ENCODE peak calls at places on chromosomes 5 and 9, in nine cellular contexts. One of them, this sample, is unnamed.

GRCh38 chr5:93681432-93681831 is 60.0 kb downstream of the POU5F2 start:
- DNase-seq in stomach: no peak
- DNase-seq in transverse colon: no peak
- DNase-seq in ovary: no peak
- DNase-seq in uterus: no peak
- DNase-seq in A549: no peak
- DNase-seq in IMR-90: no peak
- DNase-seq in sigmoid colon: no peak
- DNase-seq in tibial nerve: no peak
- DNase-seq in this sample: no peak

GRCh38 chr5:148910216-148910615 is 83.8 kb downstream of the ADRB2 start:
- DNase-seq in stomach: no peak
- DNase-seq in transverse colon: no peak
- DNase-seq in ovary: no peak
- DNase-seq in uterus: no peak
- DNase-seq in A549: no peak
- DNase-seq in IMR-90: no peak
- DNase-seq in sigmoid colon: no peak
- DNase-seq in tibial nerve: no peak
- DNase-seq in this sample: no peak

GRCh38 chr9:89606567-89607311 is 1.9 kb downstream of the GADD45G start:
- DNase-seq in stomach: peak; percentile 78
- DNase-seq in transverse colon: peak; percentile 70
- DNase-seq in ovary: peak; percentile 44
- DNase-seq in uterus: peak; percentile 62
- DNase-seq in A549: no peak
- DNase-seq in IMR-90: peak; percentile 28
- DNase-seq in sigmoid colon: no peak
- DNase-seq in tibial nerve: no peak
- DNase-seq in this sample: peak; percentile 87

GRCh38 chr5:122705876-122706275 is 69.0 kb upstream of the SNX2 start:
- DNase-seq in stomach: no peak
- DNase-seq in transverse colon: no peak
- DNase-seq in ovary: no peak
- DNase-seq in uterus: no peak
- DNase-seq in A549: no peak
- DNase-seq in IMR-90: no peak
- DNase-seq in sigmoid colon: no peak
- DNase-seq in tibial nerve: no peak
- DNase-seq in this sample: no peak

GRCh38 chr5:128349044-128349629 is 188.9 kb downstream of the FBN2 start:
- DNase-seq in stomach: peak; percentile 28
- DNase-seq in transverse colon: peak; percentile 66
- DNase-seq in ovary: no peak
- DNase-seq in uterus: no peak
- DNase-seq in A549: no peak
- DNase-seq in IMR-90: peak; percentile 10
- DNase-seq in sigmoid colon: no peak
- DNase-seq in tibial nerve: no peak
- DNase-seq in this sample: peak; percentile 22

GRCh38 chr9:135334953-135335460 is 144.6 kb upstream of the PPP1R26 start:
- DNase-seq in stomach: no peak
- DNase-seq in transverse colon: no peak
- DNase-seq in ovary: no peak
- DNase-seq in uterus: no peak
- DNase-seq in A549: no peak
- DNase-seq in IMR-90: no peak
- DNase-seq in sigmoid colon: no peak
- DNase-seq in tibial nerve: no peak
- DNase-seq in this sample: no peak

GRCh38 chr5:3600106-3600997 is 4.7 kb downstream of the IRX1 start:
- DNase-seq in stomach: no peak
- DNase-seq in transverse colon: no peak
- DNase-seq in ovary: no peak
- DNase-seq in uterus: no peak
- DNase-seq in A549: no peak
- DNase-seq in IMR-90: no peak
- DNase-seq in sigmoid colon: no peak
- DNase-seq in tibial nerve: no peak
- DNase-seq in this sample: no peak

GRCh38 chr9:136474974-136475865 is 7.6 kb downstream of the SEC16A start:
- DNase-seq in stomach: no peak
- DNase-seq in transverse colon: no peak
- DNase-seq in ovary: no peak
- DNase-seq in uterus: no peak
- DNase-seq in A549: no peak
- DNase-seq in IMR-90: no peak
- DNase-seq in sigmoid colon: no peak
- DNase-seq in tibial nerve: no peak
- DNase-seq in this sample: no peak

GRCh38 chr5:122237906-122238305 is 74.1 kb upstream of the SNCAIP start:
- DNase-seq in stomach: no peak
- DNase-seq in transverse colon: no peak
- DNase-seq in ovary: no peak
- DNase-seq in uterus: no peak
- DNase-seq in A549: no peak
- DNase-seq in IMR-90: no peak
- DNase-seq in sigmoid colon: no peak
- DNase-seq in tibial nerve: no peak
- DNase-seq in this sample: no peak

GRCh38 chr5:161660806-161661205 is 24.7 kb upstream of the GABRA6 start:
- DNase-seq in stomach: no peak
- DNase-seq in transverse colon: no peak
- DNase-seq in ovary: no peak
- DNase-seq in uterus: no peak
- DNase-seq in A549: no peak
- DNase-seq in IMR-90: no peak
- DNase-seq in sigmoid colon: peak; percentile 50
- DNase-seq in tibial nerve: no peak
- DNase-seq in this sample: no peak

GRCh38 chr5:153520952-153521351 is 30.5 kb downstream of the GRIA1 start:
- DNase-seq in stomach: no peak
- DNase-seq in transverse colon: no peak
- DNase-seq in ovary: no peak
- DNase-seq in uterus: no peak
- DNase-seq in A549: no peak
- DNase-seq in IMR-90: peak; percentile 40
- DNase-seq in sigmoid colon: no peak
- DNase-seq in tibial nerve: no peak
- DNase-seq in this sample: no peak

GRCh38 chr5:168793844-168794837 is 215.0 kb upstream of the PANK3 start:
- DNase-seq in stomach: no peak
- DNase-seq in transverse colon: no peak
- DNase-seq in ovary: peak; percentile 63
- DNase-seq in uterus: peak; percentile 37
- DNase-seq in A549: peak; percentile 9
- DNase-seq in IMR-90: peak; percentile 23
- DNase-seq in sigmoid colon: peak; percentile 76
- DNase-seq in tibial nerve: no peak
- DNase-seq in this sample: peak; percentile 66

GRCh38 chr9:98501776-98502175 is 207.0 kb downstream of the GABBR2 start:
- DNase-seq in stomach: no peak
- DNase-seq in transverse colon: no peak
- DNase-seq in ovary: no peak
- DNase-seq in uterus: no peak
- DNase-seq in A549: no peak
- DNase-seq in IMR-90: no peak
- DNase-seq in sigmoid colon: no peak
- DNase-seq in tibial nerve: no peak
- DNase-seq in this sample: no peak

GRCh38 chr5:168585119-168585912 is 6.1 kb upstream of the PANK3 start:
- DNase-seq in stomach: no peak
- DNase-seq in transverse colon: no peak
- DNase-seq in ovary: no peak
- DNase-seq in uterus: no peak
- DNase-seq in A549: no peak
- DNase-seq in IMR-90: no peak
- DNase-seq in sigmoid colon: no peak
- DNase-seq in tibial nerve: no peak
- DNase-seq in this sample: no peak

GRCh38 chr5:119336262-119336661 is 19.6 kb upstream of the TNFAIP8 start:
- DNase-seq in stomach: no peak
- DNase-seq in transverse colon: no peak
- DNase-seq in ovary: no peak
- DNase-seq in uterus: no peak
- DNase-seq in A549: no peak
- DNase-seq in IMR-90: no peak
- DNase-seq in sigmoid colon: no peak
- DNase-seq in tibial nerve: no peak
- DNase-seq in this sample: no peak

GRCh38 chr9:115211413-115212204 is 93.7 kb upstream of the TNC start:
- DNase-seq in stomach: no peak
- DNase-seq in transverse colon: no peak
- DNase-seq in ovary: no peak
- DNase-seq in uterus: no peak
- DNase-seq in A549: no peak
- DNase-seq in IMR-90: peak; percentile 62
- DNase-seq in sigmoid colon: no peak
- DNase-seq in tibial nerve: no peak
- DNase-seq in this sample: no peak

GRCh38 chr9:9942764-9943424 is 669.9 kb downstream of the PTPRD start:
- DNase-seq in stomach: peak; percentile 58
- DNase-seq in transverse colon: peak; percentile 50
- DNase-seq in ovary: peak; percentile 31
- DNase-seq in uterus: no peak
- DNase-seq in A549: peak; percentile 18
- DNase-seq in IMR-90: peak; percentile 42
- DNase-seq in sigmoid colon: no peak
- DNase-seq in tibial nerve: peak; percentile 45
- DNase-seq in this sample: peak; percentile 20

GRCh38 chr5:180825768-180826525 is 23.3 kb upstream of the MGAT1 start:
- DNase-seq in stomach: peak; percentile 88
- DNase-seq in transverse colon: peak; percentile 65
- DNase-seq in ovary: no peak
- DNase-seq in uterus: no peak
- DNase-seq in A549: no peak
- DNase-seq in IMR-90: peak; percentile 85
- DNase-seq in sigmoid colon: peak; percentile 74
- DNase-seq in tibial nerve: peak; percentile 71
- DNase-seq in this sample: no peak

GRCh38 chr9:3359048-3359692 is 166.6 kb downstream of the RFX3 start:
- DNase-seq in stomach: no peak
- DNase-seq in transverse colon: no peak
- DNase-seq in ovary: no peak
- DNase-seq in uterus: no peak
- DNase-seq in A549: no peak
- DNase-seq in IMR-90: no peak
- DNase-seq in sigmoid colon: no peak
- DNase-seq in tibial nerve: no peak
- DNase-seq in this sample: no peak

GRCh38 chr9:120935383-120935857 is 8.8 kb upstream of the TRAF1 start:
- DNase-seq in stomach: peak; percentile 99
- DNase-seq in transverse colon: peak; percentile 96
- DNase-seq in ovary: peak; percentile 95
- DNase-seq in uterus: peak; percentile 95
- DNase-seq in A549: peak; percentile 71
- DNase-seq in IMR-90: peak; percentile 91
- DNase-seq in sigmoid colon: peak; percentile 98
- DNase-seq in tibial nerve: peak; percentile 99
- DNase-seq in this sample: peak; percentile 100

GRCh38 chr9:134518004-134518606 is 123.5 kb upstream of the COL5A1 start:
- DNase-seq in stomach: peak; percentile 22
- DNase-seq in transverse colon: no peak
- DNase-seq in ovary: no peak
- DNase-seq in uterus: no peak
- DNase-seq in A549: no peak
- DNase-seq in IMR-90: no peak
- DNase-seq in sigmoid colon: no peak
- DNase-seq in tibial nerve: no peak
- DNase-seq in this sample: no peak

GRCh38 chr5:149729150-149729549 is 960 bp upstream of the PPARGC1B start:
- DNase-seq in stomach: no peak
- DNase-seq in transverse colon: no peak
- DNase-seq in ovary: no peak
- DNase-seq in uterus: no peak
- DNase-seq in A549: no peak
- DNase-seq in IMR-90: no peak
- DNase-seq in sigmoid colon: no peak
- DNase-seq in tibial nerve: no peak
- DNase-seq in this sample: no peak

DNA sequence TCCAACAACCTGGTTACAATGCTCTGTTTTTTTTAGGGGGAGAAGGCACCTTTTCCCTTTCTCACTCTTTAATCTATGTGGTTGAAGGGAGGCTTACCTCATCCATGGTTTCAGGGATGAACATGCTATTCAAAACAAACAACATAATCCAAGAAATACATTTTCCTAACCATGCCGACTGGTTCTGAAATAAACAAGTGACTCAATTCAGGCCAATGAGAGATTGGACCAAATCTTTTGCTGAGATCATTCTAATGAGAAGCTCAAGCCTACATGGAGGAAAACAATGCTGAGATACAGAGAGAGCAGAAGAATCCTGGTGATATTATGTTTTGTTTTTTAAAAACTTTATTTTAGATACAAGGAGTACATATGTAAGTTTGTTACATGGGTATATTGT is 46.8 kb upstream of the ELL2 start:
- DNase-seq in stomach: no peak
- DNase-seq in transverse colon: no peak
- DNase-seq in ovary: no peak
- DNase-seq in uterus: no peak
- DNase-seq in A549: no peak
- DNase-seq in IMR-90: peak; percentile 71
- DNase-seq in sigmoid colon: no peak
- DNase-seq in tibial nerve: no peak
- DNase-seq in this sample: no peak
- TF ChIP-seq POLR2A in stomach: no peak
- TF ChIP-seq POLR2A in transverse colon: no peak
- TF ChIP-seq POLR2A in ovary: no peak
- TF ChIP-seq POLR2A in uterus: no peak
- TF ChIP-seq POLR2A in A549: no peak
- TF ChIP-seq POLR2A in IMR-90: no peak
- TF ChIP-seq POLR2A in sigmoid colon: no peak
- TF ChIP-seq POLR2A in tibial nerve: no peak
- TF ChIP-seq POLR2A in this sample: no peak

GRCh38 chr9:129412814-129413536 is 207.9 kb downstream of the C9orf50 start:
- DNase-seq in stomach: peak; percentile 67
- DNase-seq in transverse colon: peak; percentile 55
- DNase-seq in ovary: peak; percentile 79
- DNase-seq in uterus: peak; percentile 84
- DNase-seq in A549: peak; percentile 38
- DNase-seq in IMR-90: peak; percentile 78
- DNase-seq in sigmoid colon: peak; percentile 90
- DNase-seq in tibial nerve: peak; percentile 62
- DNase-seq in this sample: peak; percentile 93
- TF ChIP-seq POLR2A in stomach: no peak
- TF ChIP-seq POLR2A in transverse colon: no peak
- TF ChIP-seq POLR2A in ovary: peak; percentile 17
- TF ChIP-seq POLR2A in uterus: peak; percentile 50
- TF ChIP-seq POLR2A in A549: peak; percentile 18
- TF ChIP-seq POLR2A in IMR-90: peak; percentile 78
- TF ChIP-seq POLR2A in sigmoid colon: no peak
- TF ChIP-seq POLR2A in tibial nerve: no peak
- TF ChIP-seq POLR2A in this sample: no peak

GRCh38 chr9:129888085-129888808 is 53.0 kb downstream of the USP20 start:
- DNase-seq in stomach: peak; percentile 62
- DNase-seq in transverse colon: peak; percentile 84
- DNase-seq in ovary: no peak
- DNase-seq in uterus: no peak
- DNase-seq in A549: no peak
- DNase-seq in IMR-90: no peak
- DNase-seq in sigmoid colon: no peak
- DNase-seq in tibial nerve: no peak
- DNase-seq in this sample: no peak
- TF ChIP-seq POLR2A in stomach: no peak
- TF ChIP-seq POLR2A in transverse colon: peak; percentile 61
- TF ChIP-seq POLR2A in ovary: no peak
- TF ChIP-seq POLR2A in uterus: no peak
- TF ChIP-seq POLR2A in A549: no peak
- TF ChIP-seq POLR2A in IMR-90: no peak
- TF ChIP-seq POLR2A in sigmoid colon: no peak
- TF ChIP-seq POLR2A in tibial nerve: no peak
- TF ChIP-seq POLR2A in this sample: no peak

GRCh38 chr9:128191406-128192046 is at the start of gene CIZ1:
- DNase-seq in stomach: peak; percentile 84
- DNase-seq in transverse colon: peak; percentile 85
- DNase-seq in ovary: peak; percentile 81
- DNase-seq in uterus: peak; percentile 72
- DNase-seq in A549: peak; percentile 84
- DNase-seq in IMR-90: peak; percentile 68
- DNase-seq in sigmoid colon: peak; percentile 90
- DNase-seq in tibial nerve: peak; percentile 57
- DNase-seq in this sample: no peak
- TF ChIP-seq POLR2A in stomach: no peak
- TF ChIP-seq POLR2A in transverse colon: peak; percentile 65
- TF ChIP-seq POLR2A in ovary: peak; percentile 52
- TF ChIP-seq POLR2A in uterus: peak; percentile 28
- TF ChIP-seq POLR2A in A549: peak; percentile 59
- TF ChIP-seq POLR2A in IMR-90: peak; percentile 82
- TF ChIP-seq POLR2A in sigmoid colon: no peak
- TF ChIP-seq POLR2A in tibial nerve: no peak
- TF ChIP-seq POLR2A in this sample: no peak

This sample was measured in lower leg skin.